ENCODE peak calls at places on chromosomes 4 and X, in six cellular contexts. C is endothelial cell, W is AG04450, N is astrocyte, G is astrocyte of the cerebellum, T is testis. Z is an unnamed sample.

GRCh38 chrX:56564182-56564885 is 907 bp downstream of the UBQLN2 start:
- DNase-seq in C (no peak), W (peak), N (peak), G (peak), T (peak), Z (peak)

GRCh38 chrX:8048466-8048865 is 121.3 kb upstream of the PNPLA4 start:
- DNase-seq in C (no peak), W (no peak), N (no peak), G (no peak), T (no peak), Z (no peak)

GRCh38 chrX:110050885-110051284 is 48.0 kb downstream of the TMEM164 start:
- DNase-seq in C (no peak), W (no peak), N (no peak), G (no peak), T (no peak), Z (no peak)

GRCh38 chrX:13489451-13489850 is 80.0 kb upstream of the EGFL6 start:
- DNase-seq in C (no peak), W (no peak), N (peak), G (peak), T (peak), Z (no peak)

GRCh38 chr4:13483142-13484044 is 747 bp downstream of the RAB28 start:
- DNase-seq in C (peak), W (peak), N (peak), G (peak), T (peak), Z (no peak)

GRCh38 chrX:110915120-110915519 is 119.5 kb upstream of the CHRDL1 start:
- DNase-seq in C (no peak), W (peak), N (peak), G (peak), T (no peak), Z (no peak)

GRCh38 chrX:83845397-83845796 is 15.5 kb upstream of the CYLC1 start:
- DNase-seq in C (peak), W (no peak), N (peak), G (no peak), T (peak), Z (no peak)

GRCh38 chr4:56613101-56613862 is 67.8 kb downstream of the HOPX start:
- DNase-seq in C (no peak), W (peak), N (peak), G (peak), T (no peak), Z (no peak)

GRCh38 chrX:63506320-63506719 is 155.2 kb upstream of the SPIN4 start:
- DNase-seq in C (no peak), W (no peak), N (peak), G (peak), T (no peak), Z (no peak)

GRCh38 chr4:123559955-123560669 is 163.5 kb downstream of the SPRY1 start:
- DNase-seq in C (no peak), W (no peak), N (peak), G (no peak), T (no peak), Z (no peak)

GRCh38 chr4:1234296-1234695 is 14.6 kb downstream of the CTBP1 start:
- DNase-seq in C (no peak), W (no peak), N (no peak), G (no peak), T (no peak), Z (no peak)

GRCh38 chr4:38949416-38950051 is 81.9 kb downstream of the FAM114A1 start:
- DNase-seq in C (no peak), W (no peak), N (peak), G (peak), T (no peak), Z (no peak)

GRCh38 chr4:66275381-66276060 is 605.2 kb upstream of the EPHA5 start:
- DNase-seq in C (no peak), W (no peak), N (peak), G (no peak), T (no peak), Z (no peak)

GRCh38 chr4:137375111-137375850 is 157.0 kb downstream of the PCDH18 start:
- DNase-seq in C (no peak), W (no peak), N (no peak), G (no peak), T (no peak), Z (no peak)

GRCh38 chrX:70998402-70999027 is 67.6 kb upstream of the SLC7A3 start:
- DNase-seq in C (peak), W (no peak), N (peak), G (peak), T (peak), Z (no peak)

GRCh38 chr4:94000559-94000958 is 172.0 kb downstream of the ATOH1 start:
- DNase-seq in C (no peak), W (no peak), N (no peak), G (no peak), T (no peak), Z (no peak)
- TF ChIP-seq CTCF in C (no peak), W (no peak), N (no peak), G (no peak), T (no peak), Z (no peak)

DNA sequence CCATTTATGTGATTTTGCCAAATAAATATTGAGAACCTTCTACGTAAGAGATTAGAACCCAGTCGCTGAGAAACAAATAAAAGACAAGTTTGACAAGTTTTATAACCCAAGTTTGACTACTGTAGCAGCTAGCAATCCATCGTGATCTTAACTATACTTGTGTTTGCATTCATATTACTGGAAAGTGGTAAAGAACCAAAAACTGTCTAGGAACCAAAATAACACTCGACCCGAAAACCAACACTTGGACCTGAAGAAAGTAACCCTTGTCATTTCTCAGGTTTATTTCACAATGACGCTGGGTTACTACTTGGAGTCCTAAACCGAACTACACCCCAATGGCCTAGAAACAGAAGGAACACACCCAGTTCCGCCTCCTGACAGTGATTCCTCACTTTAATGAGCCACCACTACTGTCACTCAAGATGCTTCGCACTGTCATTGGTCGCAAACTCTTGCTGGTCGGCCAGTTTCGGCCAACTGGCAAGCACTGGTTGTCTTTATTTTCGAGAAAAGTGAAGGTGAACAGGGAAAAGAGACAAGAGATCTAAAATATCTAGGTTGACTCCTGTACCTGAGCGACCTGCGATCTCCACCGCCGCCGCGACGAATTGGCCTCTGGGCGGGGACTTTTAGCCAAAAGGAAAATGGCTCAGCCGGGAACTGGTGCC is 496 bp downstream of the FBXO8 start:
- DNase-seq in C (peak), W (peak), N (peak), G (peak), T (peak), Z (peak)
- TF ChIP-seq CTCF in C (no peak), W (no peak), N (no peak), G (no peak), T (no peak), Z (no peak)

GRCh38 chrX:150158554-150159332 is 204.4 kb upstream of the MAMLD1 start:
- DNase-seq in C (no peak), W (no peak), N (no peak), G (no peak), T (no peak), Z (no peak)

GRCh38 chrX:150160656-150161055 is 202.5 kb upstream of the MAMLD1 start:
- DNase-seq in C (no peak), W (no peak), N (no peak), G (no peak), T (peak), Z (no peak)

GRCh38 chrX:150161092-150161672 is 201.9 kb upstream of the MAMLD1 start:
- DNase-seq in C (no peak), W (no peak), N (no peak), G (no peak), T (no peak), Z (no peak)

GRCh38 chrX:150157291-150157690 is 205.8 kb upstream of the MAMLD1 start:
- DNase-seq in C (no peak), W (no peak), N (no peak), G (no peak), T (no peak), Z (no peak)

DNA sequence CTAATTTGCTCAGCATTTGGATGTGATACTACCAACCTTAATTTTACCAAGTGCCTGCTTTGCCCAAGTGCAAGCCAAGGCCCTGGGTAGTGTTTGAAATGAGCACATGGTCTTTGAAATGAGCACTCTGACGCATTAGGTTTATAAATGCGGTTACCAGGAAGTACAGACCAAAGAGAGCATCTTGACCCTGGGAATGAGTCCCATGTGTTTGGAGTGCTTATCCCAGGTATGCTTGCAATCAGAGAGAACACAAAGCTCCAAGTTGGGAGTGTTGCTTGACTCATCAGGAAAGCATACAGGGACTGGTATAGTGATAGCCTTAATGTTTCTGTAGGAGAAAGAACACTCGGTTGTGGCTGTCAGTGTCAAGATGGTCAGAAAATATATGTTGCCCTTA is 203.6 kb upstream of the MAMLD1 start:
- DNase-seq in C (no peak), W (no peak), N (no peak), G (no peak), T (no peak), Z (no peak)
- TF ChIP-seq CTCF in C (no peak), W (no peak), N (no peak), G (no peak), T (no peak), Z (no peak)

DNA sequence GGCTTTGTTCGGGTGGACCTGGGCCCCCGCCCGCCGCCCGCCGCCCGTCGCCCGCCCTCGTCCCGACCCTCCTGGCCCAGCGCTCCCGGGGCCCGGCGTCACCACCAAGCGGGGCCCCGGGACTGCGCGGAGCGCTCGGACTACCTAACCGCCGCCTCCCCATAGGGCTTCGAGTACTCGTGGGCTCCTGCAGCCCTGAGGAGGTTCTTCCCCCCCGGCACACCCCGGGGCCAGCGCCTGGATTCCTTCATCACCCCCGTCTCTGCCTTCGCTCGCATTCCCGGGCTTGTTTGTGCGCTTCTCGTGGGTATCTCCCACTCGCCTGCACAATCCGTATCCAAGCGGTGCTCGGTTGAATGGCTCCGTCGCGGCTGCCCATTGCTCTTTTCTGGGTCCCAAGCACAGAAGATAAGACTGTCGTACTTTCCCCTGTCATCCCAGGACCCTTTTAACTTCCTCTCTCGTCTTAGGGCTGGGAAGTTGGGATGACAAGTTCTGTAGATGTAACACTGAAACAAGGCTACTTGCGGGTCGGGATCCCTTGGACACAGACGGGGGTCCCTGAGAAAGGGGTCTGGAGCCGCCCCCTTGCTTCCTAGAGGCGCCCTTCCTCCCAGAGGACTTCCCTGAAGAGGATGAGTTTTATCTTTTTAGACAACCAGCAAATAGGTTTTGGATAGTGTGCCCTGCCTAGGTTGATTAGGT is 560 bp downstream of the MOB1B start:
- DNase-seq in C (no peak), W (no peak), N (no peak), G (no peak), T (no peak), Z (no peak)
- TF ChIP-seq CTCF in C (no peak), W (no peak), N (no peak), G (no peak), T (no peak), Z (no peak)

GRCh38 chrX:129235903-129236302 is 287.4 kb downstream of the SMARCA1 start:
- DNase-seq in C (no peak), W (no peak), N (peak), G (no peak), T (no peak), Z (no peak)

GRCh38 chrX:129239371-129239770 is 283.9 kb downstream of the SMARCA1 start:
- DNase-seq in C (no peak), W (no peak), N (peak), G (peak), T (no peak), Z (no peak)

GRCh38 chrX:129233791-129234190 is 289.5 kb downstream of the SMARCA1 start:
- DNase-seq in C (no peak), W (no peak), N (peak), G (no peak), T (no peak), Z (no peak)

DNA sequence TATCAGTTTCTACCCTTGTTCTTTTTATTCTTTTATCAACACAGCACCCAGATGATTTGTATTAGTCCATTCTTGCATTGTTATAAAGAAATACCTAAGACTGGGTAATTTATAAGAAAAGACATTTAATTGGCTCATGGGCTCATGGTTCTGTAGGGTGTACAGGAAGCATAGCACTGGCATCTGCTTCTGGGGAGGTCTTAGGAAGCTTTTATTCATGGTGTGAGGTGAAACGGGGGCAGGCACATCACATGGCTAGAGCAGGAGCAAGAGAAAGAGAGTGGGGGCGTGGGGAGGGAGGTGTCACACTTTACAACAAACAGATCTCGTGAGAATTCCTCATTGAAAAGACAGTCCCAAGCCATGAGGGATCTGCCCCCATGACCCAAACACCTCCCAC is 285.3 kb downstream of the SMARCA1 start:
- DNase-seq in C (no peak), W (no peak), N (peak), G (no peak), T (no peak), Z (no peak)
- TF ChIP-seq CTCF in C (no peak), W (no peak), N (no peak), G (no peak), T (no peak), Z (no peak)

Z was measured in natural killer cell.